ENCODE peak calls at places on chromosome 6, in four cellular contexts. T is astrocyte of the cerebellum; R is small intestine; G is CD8-positive, alpha-beta T cell. F is an unnamed sample.
A peak's percentile ranks its signal among the peaks of the same experiment; 100 is the strongest.

GRCh38 chr6:56484669-56485068 is 158.0 kb downstream of the DST start:
- DNase-seq in G (no peak), R (no peak), T (no peak), F (no peak)

GRCh38 chr6:34793877-34794276 is 2.0 kb downstream of the BLTP3A start:
- DNase-seq in T (no peak), G (no peak), R (no peak), F (no peak)

GRCh38 chr6:64186562-64186961 is 551.0 kb downstream of the PHF3 start:
- DNase-seq in T (no peak), G (no peak), R (no peak), F (no peak)

GRCh38 chr6:129853996-129854711 is 7.0 kb downstream of the TMEM244 start:
- DNase-seq in R (no peak), T (no peak), G (no peak), F (no peak)

GRCh38 chr6:110822248-110822647 is 7.0 kb upstream of the CDK19 start:
- DNase-seq in G (no peak), T (no peak), R (no peak), F (no peak)

GRCh38 chr6:102023977-102024657 is 630.6 kb downstream of the GRIK2 start:
- DNase-seq in T (no peak), R (no peak), G (no peak), F (no peak)

GRCh38 chr6:32047084-32047478 is 8.9 kb downstream of the CYP21A2 start:
- DNase-seq in T (no peak), G (no peak), R (no peak), F (no peak)

GRCh38 chr6:112007254-112007653 is 46.6 kb upstream of the CCN6 start:
- DNase-seq in T (no peak), G (no peak), R (no peak), F (no peak)

GRCh38 chr6:167493961-167494697 is 169.2 kb downstream of the TTLL2 start:
- DNase-seq in G (no peak), R (no peak), T (no peak), F (no peak)

GRCh38 chr6:122789862-122790739 is 1.0 kb downstream of the SMPDL3A start:
- DNase-seq in T (no peak), G (no peak), R (peak; percentile 62), F (no peak)

GRCh38 chr6:77015350-77015749 is 447.9 kb downstream of the HTR1B start:
- DNase-seq in G (no peak), R (no peak), T (peak; percentile 20), F (no peak)

GRCh38 chr6:125529061-125529460 is 220.4 kb upstream of the HEY2 start:
- DNase-seq in G (no peak), T (no peak), R (no peak), F (no peak)

GRCh38 chr6:82902290-82902689 is 163.4 kb downstream of the UBE3D start:
- DNase-seq in R (no peak), T (no peak), G (no peak), F (no peak)

GRCh38 chr6:79158856-79159516 is 75.5 kb downstream of the HMGN3 start:
- DNase-seq in R (no peak), G (no peak), T (peak; percentile 45), F (no peak)

GRCh38 chr6:116500969-116501433 is 10.4 kb upstream of the CALHM5 start:
- DNase-seq in T (no peak), R (no peak), G (no peak), F (no peak)

GRCh38 chr6:134171517-134171916 is 119.1 kb upstream of the SLC2A12 start:
- DNase-seq in T (no peak), G (no peak), R (peak; percentile 21), F (no peak)

GRCh38 chr6:18997375-18997826 is 610.3 kb downstream of the RNF144B start:
- DNase-seq in T (peak; percentile 47), G (no peak), R (peak; percentile 65), F (peak; percentile 50)

GRCh38 chr6:3356824-3357420 is 98.2 kb downstream of the PSMG4 start:
- DNase-seq in G (no peak), R (peak; percentile 93), T (no peak), F (no peak)

GRCh38 chr6:1618305-1619105 is 8.8 kb downstream of the FOXC1 start:
- DNase-seq in T (no peak), G (no peak), R (no peak), F (no peak)
- H3K4me3 ChIP-seq in T (no peak overlapping the region), G (no peak overlapping the region), R (no peak overlapping the region), F (no peak overlapping the region)

GRCh38 chr6:41559655-41560439 is 13.7 kb downstream of the FOXP4 start:
- DNase-seq in G (no peak), R (no peak), T (no peak), F (no peak)
- H3K4me3 ChIP-seq in G (peak overlapping the region; percentile 49), R (no peak overlapping the region), T (peak overlapping the region; percentile 37), F (peak overlapping the region; percentile 72)

GRCh38 chr6:26269406-26270120 is 95.4 kb upstream of the BTN3A2 start:
- DNase-seq in G (no peak), T (no peak), R (peak; percentile 39), F (peak; percentile 18)
- H3K4me3 ChIP-seq in G (no peak overlapping the region), T (peak overlapping the region; percentile 62), R (no peak overlapping the region), F (peak overlapping the region; percentile 68)

GRCh38 chr6:33709605-33710295 is 1.8 kb downstream of the UQCC2 start:
- DNase-seq in G (no peak), T (no peak), R (no peak), F (no peak)
- H3K4me3 ChIP-seq in G (no peak overlapping the region), T (no peak overlapping the region), R (no peak overlapping the region), F (no peak overlapping the region)

GRCh38 chr6:33315753-33316602 is 1.6 kb downstream of the ZBTB22 start:
- DNase-seq in T (no peak), R (no peak), G (no peak), F (no peak)

GRCh38 chr6:33313709-33314514 is at the start of gene TAPBP:
- DNase-seq in T (no peak), R (peak; percentile 77), G (peak; percentile 84), F (peak; percentile 48)

GRCh38 chr6:33314515-33314942 is 651 bp upstream of the TAPBP start:
- DNase-seq in G (peak; percentile 68), R (peak; percentile 85), T (no peak), F (peak; percentile 74)

GRCh38 chr6:33316603-33317417 is 734 bp downstream of the ZBTB22 start:
- DNase-seq in G (no peak), R (no peak), T (no peak), F (no peak)

GRCh38 chr6:33314943-33315752 is 1.3 kb upstream of the TAPBP start:
- DNase-seq in G (no peak), T (no peak), R (peak; percentile 76), F (no peak)
- H3K4me3 ChIP-seq in G (peak overlapping the region; percentile 100), T (peak overlapping the region; percentile 84), R (no peak overlapping the region), F (peak overlapping the region; percentile 89)

GRCh38 chr6:152605901-152606390 is 31.2 kb downstream of the SYNE1 start:
- DNase-seq in G (no peak), T (peak; percentile 19), R (no peak), F (no peak)
- H3K4me3 ChIP-seq in G (no peak overlapping the region), T (no peak overlapping the region), R (no peak overlapping the region), F (no peak overlapping the region)

DNA sequence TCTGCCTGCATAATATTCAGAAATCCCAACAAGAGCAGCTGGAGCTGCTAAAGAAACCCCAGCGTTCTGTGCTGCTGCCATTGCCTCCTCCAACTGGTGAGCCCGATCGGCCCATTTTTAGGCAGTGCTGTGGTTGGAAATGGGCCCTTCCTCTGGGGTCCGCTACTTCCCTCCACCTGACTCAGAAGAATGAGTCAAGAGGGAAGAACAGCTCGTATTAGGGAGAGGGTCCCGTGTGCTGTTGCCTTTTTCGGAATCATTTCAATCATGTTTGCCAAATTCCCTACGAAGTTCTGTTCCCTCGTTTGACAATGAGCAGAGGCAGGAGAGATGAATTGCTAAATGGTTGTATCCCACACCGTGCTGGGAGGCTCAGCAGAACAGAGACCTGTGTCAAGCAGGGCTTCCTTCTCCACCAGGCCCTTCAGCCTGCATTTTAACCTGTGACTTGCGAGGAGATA is 38.4 kb downstream of the THBS2 start:
- DNase-seq in G (no peak), R (no peak), T (no peak), F (no peak)
- H3K4me3 ChIP-seq in G (no peak overlapping the region), R (no peak overlapping the region), T (no peak overlapping the region), F (no peak overlapping the region)

GRCh38 chr6:38234141-38234540 is 405.6 kb downstream of the BTBD9 start:
- DNase-seq in R (no peak), G (no peak), T (no peak), F (no peak)

GRCh38 chr6:38234934-38235678 is 404.6 kb downstream of the BTBD9 start:
- DNase-seq in R (no peak), T (no peak), G (no peak), F (no peak)

DNA sequence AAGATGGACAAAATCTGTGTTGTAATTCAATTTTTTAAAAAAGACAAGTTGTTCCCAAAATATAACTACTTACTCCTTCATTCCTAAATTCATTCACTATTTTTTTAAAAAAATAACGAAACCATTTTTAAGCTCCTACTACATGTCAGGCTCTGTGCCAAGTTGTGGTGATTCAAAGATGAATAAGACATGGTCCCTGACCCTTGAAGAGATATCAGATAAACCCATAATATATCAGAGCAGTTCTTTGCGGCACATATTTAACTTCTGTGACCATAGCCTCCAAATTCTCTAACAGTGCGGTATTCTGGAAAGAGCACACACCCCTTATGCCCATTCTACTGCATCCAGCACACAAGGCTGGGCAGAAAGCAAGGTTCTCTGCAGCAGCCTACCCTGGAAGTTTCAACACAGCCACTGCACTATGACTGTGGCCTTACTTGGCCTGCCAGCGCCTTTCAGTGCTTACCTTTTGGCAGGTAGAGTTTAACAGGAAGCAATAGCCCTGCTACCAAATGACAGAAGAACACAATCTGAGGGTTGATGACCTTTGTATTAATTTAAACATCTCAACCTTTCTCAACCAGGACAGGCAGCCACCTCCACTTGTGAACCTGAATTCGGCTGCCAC is 406.5 kb downstream of the BTBD9 start:
- DNase-seq in T (no peak), R (peak; percentile 23), G (no peak), F (no peak)
- H3K4me3 ChIP-seq in T (no peak overlapping the region), R (no peak overlapping the region), G (no peak overlapping the region), F (no peak overlapping the region)

GRCh38 chr6:41449399-41450245 is 96.6 kb upstream of the FOXP4 start:
- DNase-seq in T (no peak), R (peak; percentile 98), G (no peak), F (no peak)
- H3K4me3 ChIP-seq in T (no peak overlapping the region), R (no peak overlapping the region), G (no peak overlapping the region), F (no peak overlapping the region)

DNA sequence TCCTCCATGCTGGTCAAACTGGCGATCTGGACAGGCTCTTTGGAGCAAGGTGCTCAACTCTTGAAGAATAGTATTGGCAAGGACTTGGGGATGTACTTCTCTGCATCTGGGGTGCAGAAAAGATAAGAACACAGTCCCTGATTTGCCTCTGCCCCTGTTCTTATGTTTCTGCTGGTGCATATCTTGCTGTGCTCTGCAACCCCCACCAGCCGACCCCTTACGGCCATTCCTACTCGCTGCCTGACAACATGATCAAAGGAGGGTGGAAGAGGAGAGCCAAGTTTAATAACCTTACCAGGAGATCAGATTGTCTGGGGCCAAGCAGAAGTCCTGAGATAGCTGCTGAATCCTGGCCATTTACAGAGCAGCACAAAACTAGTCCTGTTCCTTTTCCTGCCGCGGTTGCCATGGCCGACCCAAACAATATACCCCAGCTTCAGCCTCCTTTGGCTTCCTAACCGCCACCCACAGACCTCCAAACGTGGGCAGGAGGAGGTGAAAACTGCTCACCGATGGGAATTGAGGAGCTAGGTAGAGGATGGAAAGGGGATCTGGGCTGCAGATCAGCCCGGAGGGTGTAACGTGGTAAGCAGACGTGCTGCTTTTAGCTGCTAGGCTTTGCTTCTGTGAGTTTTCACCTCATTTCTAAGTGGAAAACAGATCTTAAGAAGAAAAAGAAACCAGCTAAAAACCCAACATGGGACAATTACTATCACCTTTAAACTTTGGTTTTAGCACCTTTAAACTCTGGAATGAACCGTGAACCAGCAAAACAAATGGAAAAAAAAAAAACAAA is 60.9 kb downstream of the ATXN1 start:
- DNase-seq in R (no peak), G (peak; percentile 51), T (no peak), F (no peak)
- H3K4me3 ChIP-seq in R (no peak overlapping the region), G (peak overlapping the region; percentile 29), T (peak overlapping the region; percentile 25), F (no peak overlapping the region)

F was measured in Jurkat, Clone E6-1.